ENCODE peak calls at places on chromosomes 7 and 10, in six cellular contexts. N is NB4, D is cardiac fibroblast, C is A549, Y is heart right ventricle, K is astrocyte of the spinal cord. J is an unnamed sample.
A peak's percentile ranks its signal among the peaks of the same experiment; 100 is the strongest.

GRCh38 chr10:121928528-121928884 is 675 bp upstream of the ATE1 start:
- DNase-seq in D (peak; percentile 42), Y (no peak), N (peak; percentile 52), K (peak; percentile 18), C (peak; percentile 49), J (peak; percentile 31)

GRCh38 chr7:4682621-4683042 is 537 bp downstream of the FOXK1 start:
- DNase-seq in D (peak; percentile 51), K (peak; percentile 53), C (peak; percentile 74), Y (peak; percentile 60), N (peak; percentile 75), J (peak; percentile 55)

GRCh38 chr10:98852686-98853085 is 383.0 kb downstream of the HPSE2 start:
- DNase-seq in N (peak; percentile 4), K (no peak), C (peak; percentile 15), Y (no peak), D (no peak), J (no peak)

GRCh38 chr10:22391605-22392004 is 46.3 kb downstream of the SPAG6 start:
- DNase-seq in C (no peak), N (no peak), Y (no peak), K (no peak), D (no peak), J (no peak)

GRCh38 chr10:29345144-29345892 is 56.4 kb downstream of the LYZL1 start:
- DNase-seq in N (no peak), Y (no peak), D (no peak), K (no peak), C (no peak), J (no peak)

GRCh38 chr10:46247808-46248569 is 38.8 kb upstream of the ANTXRL start:
- DNase-seq in C (no peak), N (no peak), D (no peak), Y (peak; percentile 45), K (no peak), J (no peak)

GRCh38 chr7:157785486-157786186 is 448.8 kb downstream of the DNAJB6 start:
- DNase-seq in D (no peak), C (no peak), Y (no peak), N (no peak), K (no peak), J (no peak)

GRCh38 chr7:93048136-93048930 is 69.4 kb downstream of the SAMD9 start:
- DNase-seq in K (peak; percentile 14), N (no peak), D (peak; percentile 65), Y (no peak), C (no peak), J (peak; percentile 14)

GRCh38 chr7:6167587-6168154 is 104.8 kb downstream of the CYTH3 start:
- DNase-seq in Y (no peak), D (no peak), C (no peak), K (no peak), N (no peak), J (no peak)

GRCh38 chr7:121020243-121020642 is 31.7 kb downstream of the CPED1 start:
- DNase-seq in Y (no peak), C (no peak), D (peak; percentile 86), N (no peak), K (peak; percentile 78), J (peak; percentile 77)

GRCh38 chr10:4282496-4282895 is 497.5 kb upstream of the KLF6 start:
- DNase-seq in Y (no peak), D (no peak), N (no peak), C (no peak), K (no peak), J (no peak)

GRCh38 chr10:96974348-96974747 is 142.2 kb downstream of the LCOR start:
- DNase-seq in D (no peak), N (no peak), K (peak; percentile 10), Y (no peak), C (no peak), J (no peak)

GRCh38 chr7:479115-479947 is 40.3 kb downstream of the PDGFA start:
- DNase-seq in D (no peak), Y (no peak), N (no peak), C (no peak), K (no peak), J (no peak)

GRCh38 chr10:112565434-112566053 is 118.5 kb downstream of the VTI1A start:
- DNase-seq in Y (no peak), K (peak; percentile 84), C (peak; percentile 81), D (peak; percentile 84), N (peak; percentile 70), J (peak; percentile 88)

GRCh38 chr10:60003709-60004191 is 97.4 kb upstream of the CCDC6 start:
- DNase-seq in C (no peak), N (no peak), D (no peak), K (no peak), Y (no peak), J (no peak)

GRCh38 chr7:28674359-28674782 is 262.1 kb downstream of the CREB5 start:
- DNase-seq in D (no peak), N (no peak), C (peak; percentile 15), Y (no peak), K (no peak), J (no peak)

DNA sequence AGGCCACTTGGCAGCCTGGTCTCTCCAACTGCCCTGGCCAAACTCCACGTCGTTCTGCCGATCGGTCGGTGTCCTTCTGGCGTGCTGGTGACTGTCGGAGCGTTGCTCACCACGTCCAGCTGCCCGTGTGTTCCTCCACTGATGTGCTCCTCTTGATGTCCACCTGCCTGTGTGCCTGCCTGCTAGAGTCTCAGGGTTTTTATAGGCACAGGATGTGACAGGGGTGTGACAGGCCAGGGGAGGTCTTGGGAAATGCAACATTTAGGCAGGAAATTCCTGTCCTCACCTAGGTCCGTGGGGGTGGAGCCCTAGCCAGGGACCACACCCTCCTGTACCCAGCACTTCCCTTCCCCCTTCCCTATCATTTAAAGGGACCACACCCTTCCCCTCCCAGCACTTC is 25.2 kb upstream of the CFAP46 start:
- DNase-seq in C (no peak), Y (no peak), D (no peak), K (no peak), N (no peak), J (no peak)
- H3K4me3 ChIP-seq in C (no peak overlapping the region), Y (no peak overlapping the region), D (no peak overlapping the region), K (no peak overlapping the region), N (no peak overlapping the region), J (no peak overlapping the region)

DNA sequence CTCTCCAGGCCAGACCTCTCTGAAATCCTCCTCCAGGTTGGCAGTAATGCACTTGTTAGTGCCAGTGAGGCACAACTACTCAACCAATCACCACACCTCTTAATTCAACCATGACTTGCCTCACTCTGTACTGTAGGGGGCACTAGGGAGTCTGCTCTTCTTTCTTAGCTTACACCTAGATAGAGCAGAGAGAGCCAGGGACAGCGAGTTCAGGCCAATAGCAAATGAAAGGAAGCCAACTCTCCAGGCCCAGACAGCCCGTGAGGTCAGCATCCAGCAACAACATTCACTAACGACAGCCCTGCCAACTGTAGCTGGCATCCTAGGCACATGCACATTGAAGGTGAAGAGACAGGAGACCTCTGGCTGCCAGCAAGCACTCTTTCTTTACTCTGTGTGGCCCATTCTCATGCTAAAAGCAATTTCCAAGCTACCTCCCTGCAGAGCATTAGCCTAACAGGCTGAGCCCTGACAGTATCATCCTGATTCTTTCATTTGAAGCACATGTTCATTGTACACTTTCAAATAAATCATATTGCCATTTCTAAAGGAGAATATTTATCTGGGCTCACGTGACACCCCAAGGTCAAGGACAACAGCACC is 136.3 kb downstream of the DPY19L1 start:
- DNase-seq in D (peak; percentile 23), C (peak; percentile 23), Y (peak; percentile 28), K (no peak), N (peak; percentile 37), J (peak; percentile 13)
- TF ChIP-seq CTCF in D (peak; percentile 40), C (peak; percentile 7), Y (peak; percentile 33), K (peak; percentile 25), N (peak; percentile 61), J (peak; percentile 30)

DNA sequence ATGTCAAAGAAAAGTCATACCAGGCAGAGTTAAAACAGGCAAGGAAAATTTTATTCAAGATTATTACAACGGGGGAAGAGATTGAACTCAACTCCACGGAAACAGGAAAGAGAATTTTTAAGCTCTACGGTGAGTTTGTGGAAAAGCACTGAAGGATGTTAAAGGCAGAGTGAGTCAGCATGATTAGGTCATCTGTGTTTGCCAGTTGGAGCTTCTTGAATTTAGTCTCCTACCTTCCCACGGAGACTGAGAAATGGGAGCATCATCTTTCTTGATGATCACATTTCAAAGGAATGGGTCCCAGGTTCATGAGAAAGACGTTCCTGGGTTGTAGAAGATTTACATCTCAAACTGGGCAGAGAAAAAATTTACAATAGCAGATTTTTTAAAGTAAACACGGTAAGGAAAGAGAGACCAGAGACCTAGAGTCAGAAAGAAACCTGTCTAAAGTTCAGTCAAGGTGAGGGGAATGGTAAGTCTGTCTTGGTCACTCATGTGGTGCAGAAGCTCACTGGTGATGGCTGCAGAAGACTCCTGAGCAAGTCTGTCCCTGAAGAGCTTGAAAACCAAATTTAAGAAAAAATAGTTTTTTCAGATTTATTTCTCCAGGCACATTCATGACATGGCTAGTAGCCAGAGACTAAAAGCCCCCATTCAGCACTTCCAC is 516.9 kb upstream of the LRRN3 start:
- DNase-seq in N (no peak), D (peak; percentile 65), Y (no peak), K (peak; percentile 84), C (peak; percentile 92), J (peak; percentile 15)
- H3K4me3 ChIP-seq in N (no peak overlapping the region), D (no peak overlapping the region), Y (no peak overlapping the region), K (no peak overlapping the region), C (no peak overlapping the region), J (no peak overlapping the region)

DNA sequence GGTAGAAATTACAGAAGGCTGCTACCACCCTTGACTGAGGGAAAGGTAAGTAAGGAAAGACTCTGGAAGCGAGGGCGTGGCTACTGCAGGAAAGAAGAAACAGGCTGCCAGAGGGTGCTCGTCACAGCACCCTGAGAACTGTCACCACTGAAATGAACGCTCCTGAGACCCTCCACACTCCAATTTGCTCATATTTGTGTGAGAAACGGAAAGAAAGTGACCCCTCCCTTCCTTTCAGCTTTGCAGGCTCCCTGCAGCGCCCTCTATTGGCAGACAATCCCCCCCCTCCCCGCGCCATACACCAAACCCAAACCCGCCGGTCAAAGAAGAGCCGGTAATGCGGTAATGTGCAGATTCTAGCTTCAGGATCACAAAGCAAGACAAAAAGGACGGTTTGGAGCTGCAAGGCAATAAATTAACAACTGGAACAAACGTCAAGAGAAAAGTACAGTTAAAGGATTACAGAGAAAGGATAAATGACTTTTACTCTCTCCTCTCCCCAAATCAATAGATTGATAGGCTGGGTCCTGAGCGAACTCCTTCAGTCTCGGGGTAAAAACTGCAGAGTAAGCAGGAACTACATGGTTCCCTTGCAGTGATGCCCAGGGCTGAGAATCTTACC is 47.7 kb downstream of the STEAP1B start:
- DNase-seq in D (peak; percentile 53), Y (peak; percentile 57), K (peak; percentile 32), N (peak; percentile 66), C (peak; percentile 31), J (peak; percentile 38)
- TF ChIP-seq CTCF in D (peak; percentile 84), Y (peak; percentile 75), K (peak; percentile 90), N (peak; percentile 92), C (peak; percentile 61), J (peak; percentile 73)